ENCODE peak calls at places on chromosome 18, in nine cellular contexts. One of them, this sample, is unnamed.

GRCh38 chr18:42706618-42707017 is 408.9 kb downstream of the RIT2 start:
- DNase-seq in tibial nerve: no peak
- DNase-seq in KBM-7: peak; percentile 11
- DNase-seq in activated T-cell treated with anti-CD3 and anti-CD28 coated beads for 1 hour: no peak
- DNase-seq in upper lobe of left lung: no peak
- DNase-seq in sigmoid colon: no peak
- DNase-seq in effector CD8-positive, alpha-beta T cell: no peak
- DNase-seq in iris pigment epithelial cell: peak; percentile 6
- DNase-seq in smooth muscle cell of the brain vasculature: no peak
- DNase-seq in this sample: no peak

GRCh38 chr18:40473221-40473620 is 1481.8 kb upstream of the PIK3C3 start:
- DNase-seq in sigmoid colon: no peak
- DNase-seq in effector CD8-positive, alpha-beta T cell: no peak
- DNase-seq in KBM-7: no peak
- DNase-seq in smooth muscle cell of the brain vasculature: no peak
- DNase-seq in activated T-cell treated with anti-CD3 and anti-CD28 coated beads for 1 hour: no peak
- DNase-seq in upper lobe of left lung: no peak
- DNase-seq in tibial nerve: no peak
- DNase-seq in iris pigment epithelial cell: peak; percentile 40
- DNase-seq in this sample: no peak

GRCh38 chr18:36078751-36079529 is 11.6 kb upstream of the RPRD1A start:
- DNase-seq in smooth muscle cell of the brain vasculature: no peak
- DNase-seq in KBM-7: no peak
- DNase-seq in tibial nerve: no peak
- DNase-seq in activated T-cell treated with anti-CD3 and anti-CD28 coated beads for 1 hour: no peak
- DNase-seq in effector CD8-positive, alpha-beta T cell: no peak
- DNase-seq in iris pigment epithelial cell: peak; percentile 87
- DNase-seq in upper lobe of left lung: no peak
- DNase-seq in sigmoid colon: no peak
- DNase-seq in this sample: no peak

GRCh38 chr18:3604626-3605408 is 154.8 kb downstream of the TGIF1 start:
- DNase-seq in activated T-cell treated with anti-CD3 and anti-CD28 coated beads for 1 hour: no peak
- DNase-seq in upper lobe of left lung: no peak
- DNase-seq in effector CD8-positive, alpha-beta T cell: no peak
- DNase-seq in tibial nerve: no peak
- DNase-seq in KBM-7: peak; percentile 78
- DNase-seq in iris pigment epithelial cell: peak; percentile 95
- DNase-seq in sigmoid colon: peak; percentile 63
- DNase-seq in smooth muscle cell of the brain vasculature: no peak
- DNase-seq in this sample: peak; percentile 89

GRCh38 chr18:35580748-35581534 is 599 bp upstream of the GALNT1 start:
- DNase-seq in effector CD8-positive, alpha-beta T cell: peak; percentile 23
- DNase-seq in tibial nerve: peak; percentile 20
- DNase-seq in sigmoid colon: peak; percentile 81
- DNase-seq in KBM-7: peak; percentile 69
- DNase-seq in activated T-cell treated with anti-CD3 and anti-CD28 coated beads for 1 hour: peak; percentile 42
- DNase-seq in upper lobe of left lung: peak; percentile 68
- DNase-seq in smooth muscle cell of the brain vasculature: no peak
- DNase-seq in iris pigment epithelial cell: peak; percentile 45
- DNase-seq in this sample: no peak

GRCh38 chr18:76410660-76411417 is 84.2 kb downstream of the ZNF516 start:
- DNase-seq in sigmoid colon: no peak
- DNase-seq in iris pigment epithelial cell: no peak
- DNase-seq in tibial nerve: no peak
- DNase-seq in effector CD8-positive, alpha-beta T cell: no peak
- DNase-seq in smooth muscle cell of the brain vasculature: no peak
- DNase-seq in upper lobe of left lung: no peak
- DNase-seq in activated T-cell treated with anti-CD3 and anti-CD28 coated beads for 1 hour: no peak
- DNase-seq in KBM-7: no peak
- DNase-seq in this sample: no peak

GRCh38 chr18:52060612-52061259 is 279.3 kb upstream of the DCC start:
- DNase-seq in activated T-cell treated with anti-CD3 and anti-CD28 coated beads for 1 hour: no peak
- DNase-seq in effector CD8-positive, alpha-beta T cell: no peak
- DNase-seq in sigmoid colon: no peak
- DNase-seq in iris pigment epithelial cell: no peak
- DNase-seq in tibial nerve: no peak
- DNase-seq in upper lobe of left lung: no peak
- DNase-seq in smooth muscle cell of the brain vasculature: no peak
- DNase-seq in KBM-7: no peak
- DNase-seq in this sample: no peak

GRCh38 chr18:3498705-3499451 is 48.9 kb downstream of the TGIF1 start:
- DNase-seq in KBM-7: no peak
- DNase-seq in upper lobe of left lung: no peak
- DNase-seq in iris pigment epithelial cell: peak; percentile 54
- DNase-seq in tibial nerve: peak; percentile 15
- DNase-seq in activated T-cell treated with anti-CD3 and anti-CD28 coated beads for 1 hour: peak; percentile 3
- DNase-seq in sigmoid colon: no peak
- DNase-seq in effector CD8-positive, alpha-beta T cell: no peak
- DNase-seq in smooth muscle cell of the brain vasculature: no peak
- DNase-seq in this sample: no peak

GRCh38 chr18:13217466-13217961 is 1.0 kb upstream of the LDLRAD4 start:
- DNase-seq in upper lobe of left lung: peak; percentile 36
- DNase-seq in KBM-7: peak; percentile 67
- DNase-seq in smooth muscle cell of the brain vasculature: no peak
- DNase-seq in sigmoid colon: peak; percentile 75
- DNase-seq in iris pigment epithelial cell: peak; percentile 43
- DNase-seq in tibial nerve: no peak
- DNase-seq in activated T-cell treated with anti-CD3 and anti-CD28 coated beads for 1 hour: peak; percentile 36
- DNase-seq in effector CD8-positive, alpha-beta T cell: peak; percentile 44
- DNase-seq in this sample: no peak

This sample was measured in amniotic stem cell.